ENCODE peak calls at places on chromosome 19, in ten cellular contexts. B, O, G, Q, P, R, T, L, I and Y are unnamed samples.

GRCh38 chr19:19349365-19349764 is 28.7 kb downstream of the MAU2 start:
- DNase-seq in L (no peak), O (no peak), T (no peak), B (no peak), P (no peak), G (no peak), Q (no peak), I (no peak), R (no peak), Y (no peak)

GRCh38 chr19:53962887-53963435 is at the start of gene CACNG8:
- DNase-seq in B (no peak), R (no peak), L (no peak), I (no peak), T (no peak), Q (no peak), G (no peak), P (no peak), O (no peak), Y (no peak)

GRCh38 chr19:57903298-57904174 is 12.9 kb downstream of the ZNF417 start:
- DNase-seq in T (peak; percentile 28), P (no peak), G (no peak), I (no peak), O (no peak), B (no peak), Q (no peak), L (no peak), R (no peak), Y (no peak)

GRCh38 chr19:13012690-13013608 is 17.7 kb downstream of the NFIX start:
- DNase-seq in I (no peak), O (no peak), G (peak; percentile 73), L (peak; percentile 62), B (no peak), T (peak; percentile 86), Q (peak; percentile 62), P (no peak), R (no peak), Y (no peak)

GRCh38 chr19:38095411-38096308 is 128.4 kb downstream of the DPF1 start:
- DNase-seq in Q (peak; percentile 48), T (peak; percentile 82), O (no peak), L (peak; percentile 50), I (no peak), R (peak; percentile 68), B (peak; percentile 47), P (peak; percentile 69), G (peak; percentile 75), Y (no peak)

GRCh38 chr19:6736169-6736916 is 1.0 kb downstream of the GPR108 start:
- DNase-seq in G (peak; percentile 83), Q (peak; percentile 79), T (peak; percentile 88), P (peak; percentile 82), R (peak; percentile 65), I (no peak), L (peak; percentile 71), B (peak; percentile 50), O (no peak), Y (peak; percentile 89)

GRCh38 chr19:4007836-4008539 is 452 bp downstream of the PIAS4 start:
- DNase-seq in O (no peak), I (no peak), Q (no peak), P (no peak), B (no peak), T (no peak), G (peak; percentile 48), L (no peak), R (no peak), Y (peak; percentile 75)

GRCh38 chr19:18424122-18424889 is 5.1 kb downstream of the SSBP4 start:
- DNase-seq in T (no peak), G (no peak), O (no peak), B (no peak), P (no peak), R (no peak), I (no peak), Q (no peak), L (no peak), Y (peak; percentile 72)